ENCODE peak calls at places on chromosomes 2 and 18, in four cellular contexts. G is K562, B is GM12878, C is HL-60. W is an unnamed sample.

GRCh38 chr2:203330434-203330833 is 2.2 kb downstream of the ABI2 start:
- DNase-seq in B (no peak), C (no peak), G (no peak), W (no peak)

GRCh38 chr2:75007061-75007460 is 48.6 kb downstream of the POLE4 start:
- DNase-seq in C (no peak), B (no peak), G (no peak), W (no peak)

GRCh38 chr2:28346587-28346986 is 46.1 kb upstream of the FOSL2 start:
- DNase-seq in C (no peak), B (no peak), G (no peak), W (no peak)

GRCh38 chr2:230913406-230913805 is 11.6 kb downstream of the GPR55 start:
- DNase-seq in B (no peak), G (peak; percentile 53), C (peak; percentile 79), W (no peak)

GRCh38 chr2:217331577-217332139 is 471.8 kb upstream of the TNP1 start:
- DNase-seq in C (no peak), G (no peak), B (no peak), W (no peak)

GRCh38 chr2:183898641-183899040 is 699.7 kb upstream of the ZNF804A start:
- DNase-seq in B (no peak), G (no peak), C (no peak), W (no peak)

GRCh38 chr2:44087037-44087713 is 81.5 kb upstream of the PPM1B start:
- DNase-seq in B (no peak), C (peak; percentile 81), G (peak; percentile 91), W (peak; percentile 58)

GRCh38 chr2:20509766-20510490 is 63.1 kb downstream of the RHOB start:
- DNase-seq in B (no peak), G (peak; percentile 82), C (no peak), W (no peak)

GRCh38 chr18:32310119-32310518 is 120.3 kb downstream of the MEP1B start:
- DNase-seq in C (no peak), B (no peak), G (no peak), W (no peak)

GRCh38 chr2:208359632-208359986 is 47.0 kb upstream of the PTH2R start:
- DNase-seq in G (no peak), B (no peak), C (peak; percentile 98), W (no peak)

GRCh38 chr18:77068890-77069312 is 63.7 kb downstream of the MBP start:
- DNase-seq in B (no peak), C (no peak), G (no peak), W (no peak)

GRCh38 chr2:15059870-15060617 is 427.5 kb downstream of the LRATD1 start:
- DNase-seq in C (no peak), B (no peak), G (no peak), W (no peak)

GRCh38 chr2:27888790-27889189 is 1.4 kb downstream of the RBKS start:
- DNase-seq in B (no peak), C (no peak), G (no peak), W (no peak)

GRCh38 chr2:175036582-175037018 is 31.4 kb upstream of the CHN1 start:
- DNase-seq in B (no peak), C (no peak), G (peak; percentile 55), W (no peak)

GRCh38 chr18:21912339-21913239 is 172.0 kb downstream of the MIB1 start:
- DNase-seq in C (no peak), G (no peak), B (no peak), W (no peak)

GRCh38 chr18:33746261-33746660 is 168.2 kb downstream of the ASXL3 start:
- DNase-seq in C (no peak), G (no peak), B (no peak), W (no peak)

GRCh38 chr2:8680931-8681760 is 710 bp upstream of the ID2 start:
- DNase-seq in G (peak; percentile 45), C (peak; percentile 64), B (peak; percentile 61), W (no peak)

GRCh38 chr2:129297430-129297829 is 682.0 kb upstream of the RAB6C start:
- DNase-seq in G (no peak), B (no peak), C (no peak), W (no peak)

GRCh38 chr2:3575534-3576324 is 669 bp downstream of the RPS7 start:
- DNase-seq in C (peak; percentile 14), G (peak; percentile 81), B (no peak), W (no peak)

GRCh38 chr2:217610411-217610814 is 392.4 kb downstream of the TNS1 start:
- DNase-seq in G (no peak), C (no peak), B (peak; percentile 31), W (no peak)

GRCh38 chr2:49403722-49404507 is 249.6 kb upstream of the FSHR start:
- DNase-seq in C (no peak), G (no peak), B (no peak), W (no peak)

DNA sequence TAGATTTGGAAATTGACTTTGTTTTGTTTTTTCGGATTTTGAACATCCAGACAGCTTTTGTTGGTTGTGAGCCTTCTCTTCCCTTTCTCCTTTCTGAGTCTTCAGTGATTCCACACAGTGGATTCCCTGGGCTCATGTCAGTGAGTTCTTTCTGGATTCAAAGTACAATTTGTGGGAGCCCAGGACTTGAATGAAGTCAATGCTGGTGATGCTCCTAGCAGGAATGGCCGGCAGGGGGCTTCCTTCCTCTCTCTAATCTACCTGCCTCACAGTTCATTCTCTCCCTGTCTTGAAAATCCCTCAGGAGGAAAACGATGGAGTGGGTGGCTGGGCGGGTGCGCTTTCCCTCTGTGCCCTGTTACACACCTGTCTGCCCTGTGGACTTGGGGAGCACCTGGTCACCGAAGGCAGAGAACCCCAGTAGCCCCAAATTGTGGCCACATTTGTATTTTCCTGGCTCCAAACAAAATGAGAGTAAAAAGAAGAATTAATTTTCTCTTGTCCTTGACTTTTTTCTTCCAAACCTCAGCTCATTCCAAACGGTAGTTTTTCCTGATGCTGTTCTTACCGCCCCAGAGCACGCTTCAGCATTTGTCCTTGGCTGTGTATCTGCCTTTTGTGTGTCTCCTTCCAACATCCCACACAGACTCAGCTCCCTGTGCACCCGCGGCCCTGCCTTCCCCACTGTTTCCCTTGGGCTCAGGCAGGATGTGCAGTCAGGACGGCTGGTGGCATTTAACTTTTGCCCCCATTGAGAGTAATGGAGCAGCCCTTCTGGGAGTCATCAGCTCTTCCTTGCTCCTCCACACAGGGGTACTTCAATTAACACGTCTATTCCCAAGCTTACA is 86.6 kb downstream of the MARCO start:
- DNase-seq in B (no peak), C (peak; percentile 18), G (peak; percentile 52), W (no peak)
- TF ChIP-seq SPI1 in B (no peak), C (no peak), G (no peak), W (no peak)

DNA sequence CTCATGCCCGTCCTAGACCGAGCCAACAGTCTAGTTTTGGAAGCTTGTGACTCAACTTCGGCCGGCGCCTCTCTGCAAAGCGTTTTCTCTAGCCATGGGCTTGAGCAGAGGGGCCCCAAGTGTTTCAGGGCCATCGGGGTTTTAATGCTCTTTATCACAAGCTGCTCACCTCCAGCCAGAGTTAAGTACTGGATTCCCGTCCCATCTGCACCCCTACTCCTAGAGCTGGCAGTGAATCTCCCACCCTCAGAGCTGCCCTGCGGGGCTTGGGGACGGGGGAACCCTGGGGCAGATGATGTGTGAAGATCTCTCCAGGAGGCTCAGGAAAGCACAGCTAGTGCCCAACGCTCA is 7.3 kb downstream of the RAX start:
- DNase-seq in G (no peak), B (no peak), C (no peak), W (no peak)
- TF ChIP-seq SPI1 in G (no peak), B (no peak), C (no peak), W (no peak)

GRCh38 chr18:39325973-39326372 is 1760.4 kb upstream of the CELF4 start:
- DNase-seq in B (no peak), C (no peak), G (no peak), W (no peak)

DNA sequence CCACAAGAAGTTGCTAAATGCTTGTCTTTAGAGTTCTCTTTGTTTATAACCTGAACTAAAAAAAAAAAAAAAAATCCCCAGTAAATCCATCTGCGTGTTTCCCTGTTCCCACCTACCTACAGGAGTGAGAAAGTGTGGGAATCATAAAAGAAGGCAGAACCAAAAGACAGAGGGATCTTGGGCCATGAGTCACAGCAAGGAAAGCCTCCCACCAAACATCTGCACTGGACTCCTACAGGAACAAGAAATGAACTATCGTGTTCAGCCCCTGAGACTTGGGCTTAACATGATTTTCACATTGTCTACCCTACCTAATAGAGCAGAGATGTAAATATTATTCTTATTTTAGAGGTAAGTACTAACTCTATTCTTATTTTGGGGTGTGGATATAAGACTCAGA is 1761.2 kb upstream of the CELF4 start:
- DNase-seq in C (no peak), B (no peak), G (no peak), W (no peak)
- TF ChIP-seq SPI1 in C (no peak), B (no peak), G (no peak), W (no peak)

GRCh38 chr2:67790622-67791021 is 272.2 kb downstream of the C1D start:
- DNase-seq in G (no peak), C (no peak), B (no peak), W (no peak)
- TF ChIP-seq SPI1 in G (no peak), C (no peak), B (no peak), W (no peak)

GRCh38 chr18:2002178-2002577 is 569.1 kb downstream of the METTL4 start:
- DNase-seq in C (no peak), G (no peak), B (no peak), W (no peak)
- TF ChIP-seq SPI1 in C (no peak), G (no peak), B (no peak), W (no peak)

GRCh38 chr2:157727693-157728092 is 99.0 kb upstream of the ACVR1C start:
- DNase-seq in B (no peak), C (no peak), G (no peak), W (no peak)
- TF ChIP-seq SPI1 in B (no peak), C (no peak), G (no peak), W (no peak)

GRCh38 chr2:78020500-78020899 is 498.3 kb upstream of the LRRTM4 start:
- DNase-seq in G (no peak), C (no peak), B (no peak), W (no peak)
- TF ChIP-seq SPI1 in G (no peak), C (no peak), B (no peak), W (no peak)

GRCh38 chr2:226411206-226411605 is 388.4 kb downstream of the IRS1 start:
- DNase-seq in G (no peak), B (no peak), C (peak; percentile 10), W (no peak)
- TF ChIP-seq SPI1 in G (no peak), B (no peak), C (no peak), W (no peak)